ENCODE peak calls at places on chromosomes 1 and 21, in eight cellular contexts. O is GM19239, W is activated B cell treated with CpG ODN at 0.5 μM for 24 hours, B is T-cell, E is amniotic stem cell, X is HTR-8/SVneo, R is heart left ventricle, Z is fibroblast of the aortic adventitia. Q is an unnamed sample.

GRCh38 chr1:201761178-201761577 is 67.8 kb upstream of the IPO9 start:
- DNase-seq in R (no peak), W (no peak), X (no peak), E (no peak), B (no peak), Z (no peak), O (no peak), Q (no peak)

GRCh38 chr1:29520571-29521437 is 284.5 kb downstream of the PTPRU start:
- DNase-seq in W (no peak), O (no peak), Z (no peak), B (no peak), R (no peak), X (no peak), E (no peak), Q (no peak)

GRCh38 chr1:10212476-10212875 is 2.1 kb downstream of the KIF1B start:
- DNase-seq in W (no peak), E (no peak), Z (no peak), B (no peak), O (no peak), X (no peak), R (no peak), Q (no peak)

GRCh38 chr21:33578959-33579542 is 9.4 kb downstream of the DONSON start:
- DNase-seq in O (no peak), B (no peak), W (no peak), X (no peak), Z (no peak), E (no peak), R (no peak), Q (no peak)

GRCh38 chr1:226679853-226680516 is 59.1 kb downstream of the ITPKB start:
- DNase-seq in E (peak; percentile 29), O (no peak), W (peak; percentile 69), R (peak; percentile 89), X (no peak), Z (peak; percentile 77), B (peak; percentile 52), Q (peak; percentile 86)

GRCh38 chr1:247747616-247748015 is 325 bp downstream of the OR14A2 start:
- DNase-seq in E (no peak), O (no peak), R (no peak), B (no peak), W (no peak), X (peak; percentile 55), Z (peak; percentile 1), Q (no peak)

GRCh38 chr1:67850611-67851075 is 17.4 kb upstream of the GNG12 start:
- DNase-seq in W (no peak), O (no peak), Z (peak; percentile 89), E (peak; percentile 53), R (peak; percentile 79), B (no peak), X (peak; percentile 27), Q (peak; percentile 73)

GRCh38 chr1:62425041-62425440 is 11.8 kb upstream of the USP1 start:
- DNase-seq in E (no peak), B (no peak), Z (no peak), O (no peak), W (no peak), R (no peak), X (no peak), Q (no peak)

GRCh38 chr21:36422279-36423098 is 37.3 kb downstream of the CHAF1B start:
- DNase-seq in R (peak; percentile 48), W (no peak), Z (peak; percentile 78), E (peak; percentile 3), O (peak; percentile 46), B (no peak), X (peak; percentile 69), Q (peak; percentile 72)

GRCh38 chr1:119737040-119737682 is 25.4 kb downstream of the PHGDH start:
- DNase-seq in W (no peak), E (no peak), X (no peak), O (no peak), R (peak; percentile 62), B (no peak), Z (peak; percentile 24), Q (peak; percentile 71)

GRCh38 chr1:209376774-209377173 is 206.7 kb upstream of the CAMK1G start:
- DNase-seq in W (no peak), O (no peak), Z (no peak), B (no peak), X (no peak), R (no peak), E (no peak), Q (no peak)